ENCODE peak calls at places on chromosomes 11 and 22, in five cellular contexts. Y is PC-3, G is hepatocyte, W is A549, H is heart left ventricle. F is an unnamed sample. For H3K4me1, the result is how much of the 10 kb centered on the place peaks cover.

GRCh38 chr22:40363059-40363458 is 7.3 kb upstream of the SGSM3 start:
- DNase-seq in Y (no peak), H (no peak), G (no peak), W (no peak), F (no peak)

GRCh38 chr22:32024791-32025190 is 18.3 kb upstream of the SLC5A1 start:
- DNase-seq in H (no peak), Y (peak), W (no peak), G (peak), F (no peak)

GRCh38 chr11:65071907-65072630 is 11.8 kb downstream of the CDCA5 start:
- DNase-seq in H (no peak), G (no peak), W (no peak), Y (no peak), F (no peak)

GRCh38 chr11:67400251-67400941 is 1.3 kb downstream of the PPP1CA start:
- DNase-seq in Y (no peak), W (no peak), H (no peak), G (no peak), F (no peak)

GRCh38 chr11:67410369-67410831 is 5.1 kb upstream of the CARNS1 start:
- DNase-seq in Y (no peak), W (no peak), H (no peak), G (no peak), F (no peak)

GRCh38 chr11:116582621-116583020 is 190.2 kb downstream of the BUD13 start:
- DNase-seq in G (no peak), H (no peak), Y (no peak), W (no peak), F (no peak)

GRCh38 chr22:26835929-26836528 is 178.6 kb downstream of the MIAT start:
- DNase-seq in G (peak), W (peak), H (no peak), Y (peak), F (no peak)

GRCh38 chr11:130168105-130168504 is 8.5 kb downstream of the ST14 start:
- DNase-seq in Y (peak), W (no peak), G (no peak), H (no peak), F (no peak)

GRCh38 chr11:96227244-96227643 is 115.8 kb downstream of the MAML2 start:
- DNase-seq in G (no peak), W (no peak), Y (no peak), H (no peak), F (no peak)

GRCh38 chr11:135002236-135002635 is 590.2 kb upstream of the B3GAT1 start:
- DNase-seq in W (no peak), H (no peak), G (no peak), Y (no peak), F (no peak)

GRCh38 chr11:120112174-120112796 is 25.6 kb downstream of the TRIM29 start:
- DNase-seq in H (no peak), Y (no peak), W (no peak), G (no peak), F (no peak)

GRCh38 chr11:84947970-84948600 is 679.1 kb downstream of the DLG2 start:
- DNase-seq in W (no peak), G (no peak), Y (peak), H (no peak), F (no peak)

GRCh38 chr11:128324051-128324481 is 263.3 kb downstream of the ETS1 start:
- DNase-seq in W (no peak), H (no peak), Y (no peak), G (no peak), F (no peak)

GRCh38 chr11:3109921-3110706 is 52.9 kb upstream of the CARS1 start:
- DNase-seq in G (peak), H (peak), Y (peak), W (peak), F (peak)

GRCh38 chr22:40396882-40397281 is 26.5 kb downstream of the SGSM3 start:
- DNase-seq in H (peak), G (peak), Y (peak), W (no peak), F (no peak)

GRCh38 chr22:45344339-45344738 is 34.6 kb downstream of the FAM118A start:
- DNase-seq in Y (no peak), G (peak), W (peak), H (no peak), F (no peak)

GRCh38 chr22:37647928-37648327 is 8.5 kb downstream of the SH3BP1 start:
- DNase-seq in G (no peak), H (no peak), Y (no peak), W (no peak), F (no peak)

GRCh38 chr11:87304350-87304749 is 266.6 kb downstream of the TMEM135 start:
- DNase-seq in G (no peak), H (no peak), Y (no peak), W (no peak), F (no peak)

GRCh38 chr11:118834428-118835028 is 43.6 kb upstream of the DDX6 start:
- DNase-seq in G (no peak), W (no peak), H (no peak), Y (no peak), F (no peak)

GRCh38 chr11:13667245-13667644 is 1.2 kb upstream of the FAR1 start:
- DNase-seq in Y (no peak), G (no peak), H (no peak), W (no peak), F (no peak)

GRCh38 chr22:25110846-25111578 is 88.6 kb upstream of the CRYBB3 start:
- DNase-seq in W (peak), Y (peak), H (peak), G (peak), F (peak)

GRCh38 chr11:126544311-126545056 is 189.0 kb downstream of the ST3GAL4 start:
- DNase-seq in H (no peak), W (no peak), G (peak), Y (peak), F (no peak)

DNA sequence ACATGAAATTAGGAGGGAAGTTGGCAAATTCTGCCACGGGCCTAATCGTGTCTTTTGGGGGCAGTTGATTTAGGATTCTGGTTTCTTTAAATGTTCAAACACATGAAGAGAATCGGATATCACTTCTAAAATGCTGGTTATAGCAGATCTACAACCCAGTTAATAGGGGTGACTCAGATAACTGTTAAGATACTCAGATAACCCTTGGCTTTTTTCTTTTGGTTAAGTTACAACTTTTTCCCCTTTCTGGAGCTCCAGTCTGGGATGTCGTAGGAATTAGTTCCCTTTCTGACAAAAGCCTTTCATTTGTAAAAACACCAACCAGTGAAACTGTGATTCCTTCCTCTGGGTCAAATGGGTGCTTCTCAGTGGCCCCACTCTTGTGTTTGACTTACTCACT is 976 bp downstream of the DEPDC7 start:
- DNase-seq in Y (peak), G (no peak), H (no peak), W (no peak), F (no peak)
- H3K4me3 ChIP-seq in Y (no peak), G (peak), H (peak), W (peak), F (peak)

GRCh38 chr11:57313071-57313787 is 11.5 kb downstream of the TNKS1BP1 start:
- DNase-seq in Y (no peak), G (peak), W (no peak), H (no peak), F (no peak)
- H3K4me1 ChIP-seq in Y (under half), G (under half), W (under half), H (half or more), F (half or more)

GRCh38 chr22:29041408-29041807 is 20.2 kb downstream of the C22orf31 start:
- DNase-seq in H (no peak), G (no peak), Y (no peak), W (no peak), F (no peak)

GRCh38 chr22:29040385-29041275 is 21.0 kb downstream of the C22orf31 start:
- DNase-seq in Y (peak), W (no peak), G (peak), H (peak), F (peak)

GRCh38 chr22:29048822-29049654 is 12.6 kb downstream of the C22orf31 start:
- DNase-seq in H (no peak), W (no peak), Y (no peak), G (no peak), F (no peak)

GRCh38 chr22:29043906-29044575 is 17.6 kb downstream of the C22orf31 start:
- DNase-seq in H (no peak), W (no peak), G (no peak), Y (peak), F (no peak)

GRCh38 chr22:29044657-29045176 is 16.9 kb downstream of the C22orf31 start:
- DNase-seq in Y (no peak), H (no peak), W (no peak), G (peak), F (no peak)
- H3K27ac ChIP-seq in Y (peak), H (no peak), W (peak), G (peak), F (peak)

GRCh38 chr11:32817181-32817842 is 12.4 kb upstream of the PRRG4 start:
- DNase-seq in Y (peak), G (no peak), W (no peak), H (no peak), F (no peak)
- H3K4me3 ChIP-seq in Y (no peak), G (no peak), W (no peak), H (no peak), F (no peak)

DNA sequence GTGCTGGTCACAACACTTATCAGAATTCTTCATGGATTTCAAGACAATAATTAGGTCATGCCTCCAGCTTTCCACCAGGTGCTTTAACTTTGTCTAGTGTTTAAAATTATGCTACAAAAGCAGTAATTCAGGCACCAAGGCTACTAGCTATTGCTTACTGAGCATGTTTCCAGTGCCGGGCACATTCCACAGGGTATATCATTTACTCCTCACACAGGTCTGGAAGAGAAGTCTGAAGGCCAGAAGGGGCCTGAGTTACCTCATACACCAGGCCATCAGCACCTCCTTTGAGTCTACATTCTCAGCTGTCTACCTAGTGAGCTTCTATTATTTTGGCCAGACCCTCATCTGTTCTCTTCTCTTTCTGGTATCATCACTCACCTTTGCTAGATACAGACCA is 41.7 kb upstream of the LMO2 start:
- DNase-seq in G (peak), H (no peak), Y (no peak), W (no peak), F (no peak)
- H3K4me1 ChIP-seq in G (under half), H (half or more), Y (under half), W (under half), F (under half)

GRCh38 chr11:26992031-26992541 is 1.8 kb upstream of the FIBIN start:
- DNase-seq in G (no peak), H (no peak), W (no peak), Y (no peak), F (no peak)
- H3K27ac ChIP-seq in G (no peak), H (peak), W (no peak), Y (no peak), F (peak)

F was measured in gastrocnemius medialis.